ENCODE peak calls at places on chromosome 10, in five cellular contexts. J is ovary, Q is A549, R is spleen, V is HepG2. Z is an unnamed sample. For H3K9me3, the result is how much of the 10 kb centered on the place peaks cover.

GRCh38 chr10:28202941-28203352 is 99.9 kb downstream of the MPP7 start:
- DNase-seq in J (peak), Q (no peak), R (no peak), V (no peak), Z (peak)

GRCh38 chr10:18689498-18689897 is 30.3 kb downstream of the ARL5B start:
- DNase-seq in J (no peak), Q (peak), R (no peak), V (peak), Z (no peak)

GRCh38 chr10:78579995-78580394 is 488.8 kb upstream of the ZMIZ1 start:
- DNase-seq in J (peak), Q (no peak), R (no peak), V (peak), Z (no peak)

GRCh38 chr10:43444313-43444712 is 7.4 kb downstream of the ZNF487 start:
- DNase-seq in J (no peak), Q (no peak), R (no peak), V (no peak), Z (no peak)

GRCh38 chr10:19629559-19629958 is 186.7 kb upstream of the PLXDC2 start:
- DNase-seq in J (peak), Q (peak), R (peak), V (no peak), Z (peak)

GRCh38 chr10:68598978-68599753 is 39.0 kb downstream of the TET1 start:
- DNase-seq in J (peak), Q (no peak), R (peak), V (peak), Z (no peak)

GRCh38 chr10:73414230-73414981 is 548 bp upstream of the ANXA7 start:
- DNase-seq in J (no peak), Q (no peak), R (no peak), V (no peak), Z (no peak)

GRCh38 chr10:114308470-114309110 is 69.5 kb downstream of the VWA2 start:
- DNase-seq in J (no peak), Q (no peak), R (peak), V (no peak), Z (no peak)

GRCh38 chr10:15123749-15124184 is 26.6 kb downstream of the RPP38 start:
- DNase-seq in J (no peak), Q (no peak), R (no peak), V (no peak), Z (no peak)

GRCh38 chr10:108598831-108599230 is 1324.5 kb downstream of the XPNPEP1 start:
- DNase-seq in J (no peak), Q (peak), R (no peak), V (peak), Z (no peak)

GRCh38 chr10:73092830-73093229 is 3.8 kb downstream of the P4HA1 start:
- DNase-seq in J (no peak), Q (no peak), R (no peak), V (no peak), Z (no peak)

GRCh38 chr10:129365767-129366400 is 101.2 kb upstream of the MGMT start:
- DNase-seq in J (no peak), Q (peak), R (peak), V (no peak), Z (no peak)

GRCh38 chr10:29839826-29840515 is 205.2 kb upstream of the SVIL start:
- DNase-seq in J (no peak), Q (no peak), R (no peak), V (no peak), Z (no peak)

DNA sequence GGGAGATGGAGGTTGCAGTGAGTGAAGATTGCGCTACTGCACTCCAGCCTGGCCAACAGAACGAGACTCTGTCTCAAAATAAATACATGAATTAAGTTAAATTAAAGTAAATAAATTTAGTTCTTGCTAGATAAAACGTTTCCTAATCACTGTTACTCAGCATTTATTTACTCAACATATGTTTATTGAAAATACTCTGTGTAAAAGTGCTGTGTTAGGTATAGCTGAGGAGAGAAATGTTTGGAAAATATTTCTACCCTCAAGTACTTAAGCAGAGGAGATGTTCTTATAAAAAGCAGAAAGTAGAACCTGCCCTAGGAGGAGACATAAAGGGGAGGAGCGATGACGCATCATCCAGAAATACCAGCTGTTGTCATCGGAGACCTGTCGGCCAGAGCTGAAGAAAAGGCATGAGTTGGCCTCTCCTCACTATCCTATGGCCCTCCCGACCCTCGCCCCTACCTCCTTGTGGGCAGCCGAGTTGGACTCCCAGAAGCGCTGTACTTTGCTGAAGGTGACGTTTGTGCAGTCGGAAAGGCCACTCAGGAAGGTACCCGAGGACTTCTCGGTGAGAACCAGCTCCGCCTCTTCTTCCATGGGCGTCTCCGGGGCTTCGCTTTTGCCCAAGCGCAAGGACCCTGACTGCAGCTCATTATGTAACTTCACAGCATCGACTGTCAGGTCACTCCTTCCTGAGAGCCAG is 1.1 kb downstream of the RRP12 start:
- DNase-seq in J (no peak), Q (peak), R (peak), V (peak), Z (no peak)
- TF ChIP-seq POLR2A in J (no peak), Q (no peak), R (no peak), V (peak), Z (no peak)

GRCh38 chr10:34206078-34206477 is 609.0 kb downstream of the PARD3 start:
- DNase-seq in J (no peak), Q (peak), R (no peak), V (no peak), Z (no peak)
- H3K9me3 ChIP-seq in J (under half), Q (under half), R (under half), V (under half), Z (under half)

GRCh38 chr10:77513783-77514331 is 123.8 kb downstream of the KCNMA1 start:
- DNase-seq in J (no peak), Q (peak), R (no peak), V (no peak), Z (no peak)
- TF ChIP-seq POLR2A in J (no peak), Q (no peak), R (no peak), V (no peak), Z (no peak)

DNA sequence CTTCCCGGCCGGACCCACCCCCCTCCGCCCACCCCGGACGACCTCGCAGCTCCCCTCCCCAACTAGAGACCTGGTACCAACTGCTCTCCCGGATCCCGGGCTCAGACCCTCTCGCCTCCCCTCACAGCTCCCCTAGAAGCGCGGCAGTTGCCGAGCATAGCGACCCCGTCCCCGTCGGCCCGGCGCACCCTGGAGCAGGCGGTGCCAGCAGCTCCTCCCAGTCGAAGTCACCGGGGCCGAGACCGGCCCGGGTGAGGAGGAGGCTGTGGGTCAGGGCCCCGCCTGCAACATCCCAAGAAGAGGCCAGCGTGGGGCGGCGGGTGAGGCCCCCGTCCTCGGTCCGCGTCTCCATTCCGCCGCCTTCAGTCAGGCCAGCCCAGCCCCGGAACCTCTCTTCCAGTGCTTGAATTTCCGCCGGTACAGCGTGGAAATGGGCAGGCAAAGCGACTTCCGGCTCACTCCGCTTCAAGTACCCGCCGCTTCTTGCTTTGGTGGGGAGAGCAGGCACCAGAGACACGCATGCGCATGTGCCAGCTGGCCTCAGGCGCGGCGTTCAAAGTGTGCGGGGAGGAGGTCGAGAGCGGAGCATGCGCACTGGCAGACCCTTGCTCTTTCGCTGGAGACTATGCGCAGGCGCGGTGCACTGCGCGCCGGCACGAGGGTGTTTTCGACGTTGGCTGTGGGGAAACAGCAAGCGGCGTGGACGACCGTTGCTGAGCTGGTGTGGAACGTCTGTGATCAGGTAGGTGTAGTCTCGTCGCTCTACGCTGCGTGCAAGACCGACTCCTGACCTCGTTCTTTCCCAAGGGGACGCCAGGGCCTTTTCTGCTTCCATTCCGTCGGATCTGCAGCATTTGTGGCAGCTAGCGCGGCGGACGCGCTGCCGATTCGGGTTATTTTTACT is at the start of gene C10orf88:
- DNase-seq in J (peak), Q (peak), R (peak), V (peak), Z (peak)
- H3K9me3 ChIP-seq in J (under half), Q (under half), R (under half), V (under half), Z (under half)

DNA sequence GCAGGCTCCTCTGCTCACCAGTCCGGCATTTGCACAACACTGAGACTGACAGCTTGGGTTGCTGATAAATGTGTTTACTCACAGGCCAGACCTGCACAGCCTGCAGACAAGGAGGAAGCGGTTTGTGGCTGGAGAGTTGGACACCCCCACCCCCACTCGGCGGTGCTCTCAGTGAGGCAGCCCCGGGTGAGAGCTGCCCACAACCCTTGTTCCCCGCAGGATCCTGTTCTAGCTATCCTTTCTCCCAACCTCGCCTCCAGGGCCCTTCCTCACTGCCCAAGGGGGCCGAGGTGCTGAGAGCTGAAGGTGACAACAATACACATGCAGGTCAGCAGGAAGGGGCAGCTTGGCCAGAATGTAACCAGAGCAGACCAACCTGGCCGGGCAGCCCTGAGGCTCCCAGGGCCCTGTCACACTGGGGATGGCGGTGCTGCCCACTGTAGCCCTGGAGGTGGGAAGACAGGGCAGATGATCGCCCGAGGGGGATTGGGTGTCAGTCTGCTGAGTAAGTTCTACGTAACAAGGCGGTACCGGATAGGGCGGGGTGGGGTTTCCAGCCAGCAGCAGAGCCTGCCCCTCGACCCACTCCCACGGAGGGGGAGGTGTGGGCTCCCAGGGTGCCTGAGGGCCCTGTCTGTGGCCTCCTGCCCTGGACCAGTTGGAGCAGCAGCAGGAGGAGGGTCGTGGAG is 2.1 kb upstream of the ADAM8 start:
- DNase-seq in J (no peak), Q (no peak), R (peak), V (peak), Z (no peak)
- TF ChIP-seq POLR2A in J (no peak), Q (no peak), R (no peak), V (no peak), Z (no peak)

DNA sequence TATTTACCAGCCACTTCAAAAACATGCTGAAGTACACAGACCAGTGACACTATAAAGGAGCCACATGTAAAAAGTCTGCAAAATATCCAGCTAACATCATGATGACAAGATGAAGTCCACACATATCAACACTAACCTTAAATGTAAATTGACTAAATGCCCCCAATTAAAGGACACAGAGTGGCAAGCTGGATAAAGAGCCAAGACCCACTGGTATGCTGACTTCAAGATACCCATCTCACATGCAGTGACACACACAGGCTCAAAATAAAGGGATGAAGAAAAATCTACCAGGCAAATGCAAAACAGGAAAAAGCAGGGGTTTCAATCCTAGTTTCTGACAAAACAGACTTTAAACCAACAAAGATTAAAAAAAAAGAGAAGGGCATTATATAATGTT is 12.9 kb upstream of the C10orf88 start:
- DNase-seq in J (no peak), Q (no peak), R (no peak), V (no peak), Z (no peak)
- H3K9me3 ChIP-seq in J (under half), Q (under half), R (under half), V (under half), Z (under half)

GRCh38 chr10:6579904-6580278 is at the start of gene PRKCQ:
- DNase-seq in J (peak), Q (peak), R (no peak), V (no peak), Z (no peak)

GRCh38 chr10:6578221-6579192 is 1.6 kb downstream of the PRKCQ start:
- DNase-seq in J (no peak), Q (no peak), R (no peak), V (no peak), Z (no peak)

GRCh38 chr10:6581750-6582697 is 1.9 kb upstream of the PRKCQ start:
- DNase-seq in J (no peak), Q (no peak), R (no peak), V (no peak), Z (no peak)

GRCh38 chr10:6579193-6579903 is 728 bp downstream of the PRKCQ start:
- DNase-seq in J (no peak), Q (peak), R (no peak), V (no peak), Z (no peak)

DNA sequence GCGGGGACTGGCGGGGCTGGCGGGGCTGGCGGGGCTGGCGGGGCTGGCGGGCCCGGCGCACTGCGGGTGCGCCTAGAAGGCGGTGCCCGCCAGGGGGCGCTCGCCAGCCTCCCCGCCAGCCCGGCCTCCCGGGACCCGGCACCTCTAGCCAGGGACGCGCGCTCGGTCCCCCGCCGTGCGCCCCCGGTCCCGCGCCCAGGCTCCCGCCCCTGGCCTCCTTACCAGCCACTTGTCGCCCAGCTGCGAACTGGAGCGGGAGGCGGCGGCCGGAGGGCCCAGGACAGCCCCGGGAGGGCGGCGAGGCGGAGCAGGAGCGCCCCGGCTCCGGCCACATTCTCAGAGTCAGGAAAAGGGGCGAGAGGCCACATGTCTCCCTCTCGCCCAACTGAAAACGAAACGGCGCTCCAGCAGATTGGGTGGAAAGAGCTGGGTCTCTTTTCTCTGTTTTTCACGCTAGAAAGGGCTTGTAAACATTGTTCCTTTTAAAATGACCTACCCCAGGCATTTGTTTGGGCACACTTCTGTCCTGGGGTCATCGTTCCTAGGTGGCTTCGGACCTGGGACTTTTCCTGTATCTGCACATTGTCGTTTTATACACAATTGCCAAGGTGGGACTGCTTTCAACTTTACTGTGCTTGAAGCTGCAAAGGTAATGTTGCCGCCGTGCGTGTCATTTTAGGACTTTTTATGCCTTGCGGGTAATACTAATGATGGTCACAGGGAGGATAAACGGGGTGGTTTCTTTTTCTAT is 378 bp upstream of the PRKCQ start:
- DNase-seq in J (peak), Q (peak), R (peak), V (peak), Z (peak)
- TF ChIP-seq POLR2A in J (no peak), Q (peak), R (no peak), V (peak), Z (no peak)

GRCh38 chr10:47178537-47179290 is 121.3 kb upstream of the GDF10 start:
- DNase-seq in J (no peak), Q (no peak), R (no peak), V (no peak), Z (no peak)
- H3K9me3 ChIP-seq in J (under half), Q (under half), R (under half), V (under half), Z (under half)

GRCh38 chr10:122845783-122846332 is at the start of gene CUZD1:
- DNase-seq in J (no peak), Q (no peak), R (no peak), V (no peak), Z (no peak)
- TF ChIP-seq POLR2A in J (no peak), Q (no peak), R (no peak), V (no peak), Z (no peak)